ENCODE peak calls at places on chromosome 6, in five cellular contexts. D, C, R, H and E are unnamed samples.

GRCh38 chr6:113694278-113695077 is 162.7 kb upstream of the MARCKS start:
- DNase-seq in D (no peak), C (no peak), R (no peak), H (no peak), E (no peak)

GRCh38 chr6:43113431-43114260 is 37.5 kb downstream of the PTK7 start:
- DNase-seq in D (no peak), C (no peak), R (no peak), H (no peak), E (no peak)

GRCh38 chr6:84508981-84509380 is 255.4 kb downstream of the TBX18 start:
- DNase-seq in D (no peak), C (no peak), R (no peak), H (no peak), E (no peak)

GRCh38 chr6:5695260-5696245 is 311.2 kb downstream of the NRN1 start:
- DNase-seq in D (no peak), C (no peak), R (no peak), H (peak), E (no peak)

GRCh38 chr6:88728756-88729155 is 234.7 kb downstream of the RNGTT start:
- DNase-seq in D (no peak), C (no peak), R (no peak), H (no peak), E (no peak)

GRCh38 chr6:114955363-114955762 is 612.5 kb upstream of the HS3ST5 start:
- DNase-seq in D (no peak), C (no peak), R (no peak), H (no peak), E (no peak)

GRCh38 chr6:25478973-25479372 is 173.0 kb upstream of the SCGN start:
- DNase-seq in D (no peak), C (no peak), R (no peak), H (no peak), E (no peak)

GRCh38 chr6:71333700-71334099 is 45.1 kb downstream of the OGFRL1 start:
- DNase-seq in D (no peak), C (no peak), R (no peak), H (no peak), E (peak)

GRCh38 chr6:111938710-111939109 is 65.5 kb upstream of the FYN start:
- DNase-seq in D (no peak), C (no peak), R (no peak), H (no peak), E (no peak)

GRCh38 chr6:5547571-5547970 is 286.3 kb downstream of the FARS2 start:
- DNase-seq in D (no peak), C (no peak), R (no peak), H (no peak), E (no peak)

GRCh38 chr6:133108377-133108776 is 132.8 kb upstream of the EYA4 start:
- DNase-seq in D (no peak), C (no peak), R (no peak), H (no peak), E (no peak)

GRCh38 chr6:2476376-2476775 is 231.0 kb upstream of the GMDS start:
- DNase-seq in D (no peak), C (no peak), R (no peak), H (no peak), E (no peak)

GRCh38 chr6:159830481-159831372 is 30.7 kb downstream of the PNLDC1 start:
- DNase-seq in D (no peak), C (no peak), R (no peak), H (no peak), E (no peak)

GRCh38 chr6:158816329-158816728 is 2.8 kb downstream of the EZR start:
- DNase-seq in D (no peak), C (no peak), R (no peak), H (no peak), E (peak)

GRCh38 chr6:152748843-152749242 is 1.8 kb upstream of the VIP start:
- DNase-seq in D (no peak), C (no peak), R (no peak), H (no peak), E (no peak)

GRCh38 chr6:95685817-95686216 is 108.5 kb downstream of the MANEA start:
- DNase-seq in D (no peak), C (no peak), R (no peak), H (no peak), E (no peak)